ENCODE peak calls at places on chromosomes 3 and 15, in eight cellular contexts. N is neural crest cell, W is H9, F is osteocyte, T is adrenal gland, R is HT-29, O is right atrium auricular region, Y is GM23248. P is an unnamed sample.

GRCh38 chr3:143973352-143974021 is 1.9 kb downstream of the DIPK2A start:
- DNase-seq in T (peak; percentile 19), O (no peak), W (no peak), F (no peak), Y (peak; percentile 45), N (no peak), R (peak; percentile 45), P (no peak)

GRCh38 chr3:14649466-14649865 is 2.1 kb upstream of the CCDC174 start:
- DNase-seq in N (no peak), R (no peak), O (no peak), Y (no peak), W (no peak), T (no peak), F (no peak), P (no peak)

GRCh38 chr15:89003865-89004725 is 84.2 kb upstream of the ABHD2 start:
- DNase-seq in T (no peak), W (peak; percentile 82), R (peak; percentile 40), N (peak; percentile 25), Y (peak; percentile 61), O (no peak), F (no peak), P (no peak)

GRCh38 chr3:98702166-98702565 is 61.0 kb upstream of the ST3GAL6 start:
- DNase-seq in W (no peak), O (no peak), F (no peak), Y (peak; percentile 7), T (no peak), N (no peak), R (no peak), P (no peak)

GRCh38 chr15:51970132-51970817 is 1.3 kb downstream of the LEO1 start:
- DNase-seq in Y (peak; percentile 10), T (no peak), F (no peak), O (no peak), R (peak; percentile 11), W (no peak), N (no peak), P (no peak)

GRCh38 chr3:11924518-11924917 is 77.8 kb upstream of the TAMM41 start:
- DNase-seq in F (peak; percentile 54), O (no peak), T (no peak), Y (no peak), R (no peak), W (no peak), N (no peak), P (no peak)

GRCh38 chr15:86135030-86135429 is 55.4 kb downstream of the AGBL1 start:
- DNase-seq in R (no peak), O (peak; percentile 59), Y (no peak), N (no peak), W (no peak), F (no peak), T (peak; percentile 18), P (no peak)

GRCh38 chr3:139358857-139359562 is 15.2 kb downstream of the MRPS22 start:
- DNase-seq in Y (no peak), O (no peak), R (no peak), W (no peak), T (no peak), F (no peak), N (no peak), P (no peak)

GRCh38 chr15:66765478-66766281 is 63.6 kb downstream of the SMAD6 start:
- DNase-seq in R (peak; percentile 100), N (no peak), O (no peak), W (no peak), Y (peak; percentile 73), T (no peak), F (no peak), P (peak; percentile 41)